ENCODE peak calls at places on chromosomes 4 and X, in six cellular contexts. K, Q, C, J, A and U are unnamed samples.
A peak's percentile ranks its signal among the peaks of the same experiment; 100 is the strongest.

GRCh38 chr4:168859888-168860694 is 150.0 kb downstream of the CBR4 start:
- DNase-seq in K (no peak), Q (no peak), C (no peak), J (peak; percentile 49), A (no peak), U (no peak)

GRCh38 chrX:108584617-108585211 is 145.1 kb downstream of the COL4A5 start:
- DNase-seq in K (no peak), Q (peak; percentile 1), C (peak; percentile 0), J (peak; percentile 5), A (peak; percentile 29), U (peak; percentile 30)

GRCh38 chr4:179585761-179586160 is 2143.5 kb upstream of the AGA start:
- DNase-seq in K (no peak), Q (no peak), C (no peak), J (no peak), A (no peak), U (no peak)

GRCh38 chrX:136694491-136695087 is 46.6 kb downstream of the CD40LG start:
- DNase-seq in K (no peak), Q (peak; percentile 21), C (peak; percentile 51), J (peak; percentile 66), A (no peak), U (no peak)

GRCh38 chrX:39852496-39852895 is 245.3 kb downstream of the BCOR start:
- DNase-seq in K (no peak), Q (no peak), C (no peak), J (no peak), A (no peak), U (no peak)

GRCh38 chr4:77310931-77311330 is 153.9 kb downstream of the CCNG2 start:
- DNase-seq in K (no peak), Q (no peak), C (peak; percentile 61), J (peak; percentile 4), A (no peak), U (no peak)

GRCh38 chr4:2761035-2761923 is 5.1 kb upstream of the TNIP2 start:
- DNase-seq in K (no peak), Q (no peak), C (no peak), J (peak; percentile 27), A (no peak), U (no peak)

GRCh38 chr4:791866-792630 is 33.9 kb downstream of the CPLX1 start:
- DNase-seq in K (no peak), Q (no peak), C (peak; percentile 8), J (peak; percentile 55), A (peak; percentile 69), U (no peak)

GRCh38 chrX:138847930-138848329 is 136.4 kb upstream of the FGF13 start:
- DNase-seq in K (no peak), Q (no peak), C (peak; percentile 51), J (peak; percentile 6), A (no peak), U (no peak)

GRCh38 chr4:73707269-73707875 is 33.0 kb upstream of the CXCL8 start:
- DNase-seq in K (no peak), Q (no peak), C (no peak), J (no peak), A (no peak), U (no peak)

GRCh38 chr4:102778720-102779119 is 18.0 kb upstream of the MANBA start:
- DNase-seq in K (no peak), Q (no peak), C (no peak), J (no peak), A (no peak), U (no peak)

GRCh38 chr4:89245459-89245858 is 62.1 kb downstream of the GPRIN3 start:
- DNase-seq in K (no peak), Q (no peak), C (no peak), J (no peak), A (no peak), U (no peak)

GRCh38 chr4:127533028-127533700 is 99.6 kb upstream of the INTU start:
- DNase-seq in K (no peak), Q (no peak), C (no peak), J (peak; percentile 81), A (no peak), U (no peak)

GRCh38 chr4:166315721-166316467 is 442.9 kb downstream of the TLL1 start:
- DNase-seq in K (no peak), Q (no peak), C (no peak), J (no peak), A (peak; percentile 15), U (no peak)

GRCh38 chr4:153067376-153067775 is 131.3 kb downstream of the FHDC1 start:
- DNase-seq in K (no peak), Q (no peak), C (no peak), J (peak; percentile 50), A (no peak), U (no peak)

GRCh38 chr4:27316176-27316575 is 455.5 kb downstream of the STIM2 start:
- DNase-seq in K (no peak), Q (no peak), C (no peak), J (no peak), A (no peak), U (no peak)

GRCh38 chr4:27315625-27316024 is 455.0 kb downstream of the STIM2 start:
- DNase-seq in K (no peak), Q (no peak), C (no peak), J (no peak), A (no peak), U (no peak)

DNA sequence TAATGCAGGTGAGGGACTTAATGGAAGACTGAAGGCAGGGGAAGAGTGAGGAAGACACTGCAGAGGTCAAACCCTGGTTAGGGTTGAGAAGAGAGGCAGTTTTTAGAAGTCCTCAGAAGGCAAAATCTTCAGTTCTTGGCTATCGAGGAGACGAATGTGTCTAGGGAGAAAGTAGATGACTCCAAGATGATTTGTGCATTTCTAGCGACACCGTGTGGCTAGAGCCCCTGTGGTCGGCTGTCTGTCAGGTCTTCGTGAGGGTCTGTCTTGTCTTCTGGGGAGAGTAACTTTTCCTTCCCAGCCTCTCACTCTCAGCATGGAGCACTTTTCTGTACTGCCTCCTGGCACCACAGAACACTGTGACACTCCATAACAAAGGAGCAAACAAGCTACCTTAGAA is 458.1 kb downstream of the STIM2 start:
- DNase-seq in K (no peak), Q (peak; percentile 4), C (peak; percentile 6), J (peak; percentile 71), A (peak; percentile 79), U (peak; percentile 53)
- TF ChIP-seq CTCF in K (no peak), Q (peak; percentile 14), C (peak; percentile 50), J (peak; percentile 58), A (peak; percentile 23), U (peak; percentile 65)

DNA sequence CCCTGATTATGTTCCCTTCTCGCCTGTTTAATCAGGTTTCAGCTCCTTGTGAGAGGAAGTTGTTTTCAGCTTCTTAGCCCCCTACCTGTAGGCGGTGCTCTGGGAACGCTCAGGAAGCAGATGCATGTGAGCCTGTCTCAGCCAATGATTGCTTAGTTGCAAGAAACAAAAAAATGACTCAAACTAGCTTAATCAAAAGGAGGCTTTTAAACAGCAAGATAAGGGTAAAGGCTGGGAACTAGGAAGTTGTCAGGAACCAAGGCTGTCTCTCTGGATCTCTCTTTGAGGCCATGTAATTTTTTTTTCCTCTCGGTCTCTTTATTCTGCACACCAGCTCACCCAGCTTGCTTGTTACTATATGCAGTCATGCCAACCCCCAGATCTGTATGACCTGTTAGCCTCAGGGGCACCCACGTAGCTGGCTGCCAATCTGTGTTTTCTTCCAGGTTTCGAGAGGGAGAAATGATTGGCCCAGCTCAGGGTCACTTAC is 109.1 kb downstream of the PTTG2 start:
- DNase-seq in K (no peak), Q (peak; percentile 29), C (no peak), J (peak; percentile 39), A (peak; percentile 53), U (no peak)
- TF ChIP-seq CTCF in K (peak; percentile 59), Q (peak; percentile 56), C (peak; percentile 25), J (peak; percentile 13), A (peak; percentile 13), U (peak; percentile 57)

GRCh38 chrX:37905436-37906147 is 58.2 kb upstream of the DYNLT3 start:
- DNase-seq in K (no peak), Q (peak; percentile 10), C (peak; percentile 0), J (peak; percentile 40), A (peak; percentile 53), U (peak; percentile 4)
- TF ChIP-seq CTCF in K (no peak), Q (peak; percentile 45), C (no peak), J (peak; percentile 12), A (no peak), U (no peak)

DNA sequence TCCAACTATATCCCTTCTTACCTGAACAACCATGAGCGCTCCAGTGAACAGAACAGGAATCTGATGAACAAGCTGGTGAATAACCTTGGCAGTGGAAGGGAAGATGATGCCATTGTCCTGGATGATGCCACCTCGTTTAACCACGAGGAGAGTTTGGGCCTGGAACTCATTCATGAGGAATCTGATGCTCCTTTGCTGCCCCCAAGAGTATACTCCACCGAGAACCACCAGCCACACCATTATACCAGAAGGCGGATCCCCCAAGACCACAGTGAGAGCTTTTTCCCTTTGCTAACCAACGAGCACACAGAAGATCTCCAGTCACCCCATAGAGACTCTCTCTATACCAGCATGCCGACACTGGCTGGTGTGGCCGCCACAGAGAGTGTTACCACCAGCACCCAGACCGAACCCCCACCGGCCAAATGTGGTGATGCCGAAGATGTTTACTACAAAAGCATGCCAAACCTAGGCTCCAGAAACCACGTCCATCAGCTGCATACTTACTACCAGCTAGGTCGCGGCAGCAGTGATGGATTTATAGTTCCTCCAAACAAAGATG is 870.2 kb downstream of the ADGRL3 start:
- DNase-seq in K (no peak), Q (no peak), C (no peak), J (no peak), A (peak; percentile 21), U (no peak)
- TF ChIP-seq CTCF in K (no peak), Q (no peak), C (no peak), J (no peak), A (no peak), U (no peak)

GRCh38 chr4:95167809-95168208 is 381.0 kb downstream of the UNC5C start:
- DNase-seq in K (no peak), Q (no peak), C (no peak), J (no peak), A (no peak), U (no peak)

GRCh38 chr4:95161781-95162469 is 386.8 kb downstream of the UNC5C start:
- DNase-seq in K (no peak), Q (no peak), C (no peak), J (no peak), A (no peak), U (no peak)

GRCh38 chr4:95170176-95170575 is 378.6 kb downstream of the UNC5C start:
- DNase-seq in K (no peak), Q (no peak), C (no peak), J (no peak), A (no peak), U (no peak)

GRCh38 chr4:95162867-95163266 is 385.9 kb downstream of the UNC5C start:
- DNase-seq in K (no peak), Q (no peak), C (no peak), J (no peak), A (no peak), U (no peak)

DNA sequence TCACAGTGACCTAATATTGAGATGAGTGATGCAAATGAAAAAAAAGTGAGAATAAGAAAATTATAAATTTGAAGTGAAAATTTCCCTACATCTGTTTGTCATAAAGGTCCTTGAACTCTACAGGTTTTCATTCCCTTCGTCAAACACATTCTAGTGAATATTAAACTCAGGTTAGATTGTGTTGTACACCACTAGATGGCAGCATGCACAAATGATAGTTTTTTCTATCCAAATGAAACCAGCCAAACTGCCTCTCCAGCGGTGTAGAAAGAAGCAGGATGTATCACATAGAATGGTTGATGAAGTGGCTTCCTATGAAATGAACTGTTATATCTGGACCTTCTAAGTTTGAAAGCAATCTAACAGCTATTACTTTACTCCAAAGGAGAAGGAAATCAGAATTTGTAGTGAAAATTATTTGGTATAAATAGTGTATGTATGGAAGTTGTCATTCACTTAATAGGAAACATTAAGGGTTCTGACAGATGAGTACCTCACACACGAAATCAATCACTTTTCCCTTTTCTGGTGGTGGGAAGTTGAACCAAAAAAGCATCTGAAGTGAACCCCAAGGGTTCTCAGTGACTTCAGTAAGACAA is 382.7 kb downstream of the UNC5C start:
- DNase-seq in K (no peak), Q (peak; percentile 28), C (peak; percentile 74), J (peak; percentile 72), A (no peak), U (peak; percentile 31)
- TF ChIP-seq CTCF in K (peak; percentile 79), Q (peak; percentile 65), C (peak; percentile 71), J (peak; percentile 44), A (peak; percentile 44), U (peak; percentile 86)

GRCh38 chrX:131821945-131822622 is 201.0 kb upstream of the STK26 start:
- DNase-seq in K (no peak), Q (no peak), C (no peak), J (no peak), A (no peak), U (no peak)
- TF ChIP-seq CTCF in K (no peak), Q (no peak), C (no peak), J (no peak), A (no peak), U (no peak)